ENCODE peak calls at places on chromosomes 16 and 17, in six cellular contexts. One of them, this sample, is unnamed.

GRCh38 chr17:38707678-38708351 is 2.7 kb downstream of the MLLT6 start:
- DNase-seq in body of pancreas: no peak
- DNase-seq in A549: no peak
- DNase-seq in neural progenitor cell: no peak
- DNase-seq in ovary: no peak
- DNase-seq in astrocyte of the spinal cord: no peak
- DNase-seq in this sample: no peak

GRCh38 chr16:85486256-85486915 is 126.7 kb upstream of the GSE1 start:
- DNase-seq in body of pancreas: peak
- DNase-seq in A549: no peak
- DNase-seq in neural progenitor cell: no peak
- DNase-seq in ovary: no peak
- DNase-seq in astrocyte of the spinal cord: no peak
- DNase-seq in this sample: no peak

GRCh38 chr17:35084987-35085386 is 21.5 kb upstream of the RFFL start:
- DNase-seq in body of pancreas: no peak
- DNase-seq in A549: peak
- DNase-seq in neural progenitor cell: no peak
- DNase-seq in ovary: no peak
- DNase-seq in astrocyte of the spinal cord: peak
- DNase-seq in this sample: peak

GRCh38 chr16:74991593-74992403 is 6.9 kb upstream of the WDR59 start:
- DNase-seq in body of pancreas: peak
- DNase-seq in A549: no peak
- DNase-seq in neural progenitor cell: no peak
- DNase-seq in ovary: no peak
- DNase-seq in astrocyte of the spinal cord: no peak
- DNase-seq in this sample: no peak

GRCh38 chr17:34252138-34252889 is 2.8 kb upstream of the CCL2 start:
- DNase-seq in body of pancreas: peak
- DNase-seq in A549: peak
- DNase-seq in neural progenitor cell: no peak
- DNase-seq in ovary: peak
- DNase-seq in astrocyte of the spinal cord: peak
- DNase-seq in this sample: peak

GRCh38 chr16:22627043-22627442 is 116.4 kb downstream of the NPIPB5 start:
- DNase-seq in body of pancreas: peak
- DNase-seq in A549: no peak
- DNase-seq in neural progenitor cell: no peak
- DNase-seq in ovary: no peak
- DNase-seq in astrocyte of the spinal cord: no peak
- DNase-seq in this sample: no peak

GRCh38 chr16:72172105-72173034 is at the start of gene PMFBP1:
- DNase-seq in body of pancreas: peak
- DNase-seq in A549: peak
- DNase-seq in neural progenitor cell: no peak
- DNase-seq in ovary: no peak
- DNase-seq in astrocyte of the spinal cord: peak
- DNase-seq in this sample: peak

GRCh38 chr16:50459681-50460080 is 88.5 kb upstream of the NKD1 start:
- DNase-seq in body of pancreas: no peak
- DNase-seq in A549: no peak
- DNase-seq in neural progenitor cell: no peak
- DNase-seq in ovary: no peak
- DNase-seq in astrocyte of the spinal cord: no peak
- DNase-seq in this sample: no peak

GRCh38 chr16:81335669-81336068 is 20.9 kb downstream of the GAN start:
- DNase-seq in body of pancreas: no peak
- DNase-seq in A549: no peak
- DNase-seq in neural progenitor cell: no peak
- DNase-seq in ovary: no peak
- DNase-seq in astrocyte of the spinal cord: no peak
- DNase-seq in this sample: no peak

GRCh38 chr16:76653390-76654026 is 376.3 kb downstream of the CNTNAP4 start:
- DNase-seq in body of pancreas: peak
- DNase-seq in A549: peak
- DNase-seq in neural progenitor cell: peak
- DNase-seq in ovary: no peak
- DNase-seq in astrocyte of the spinal cord: peak
- DNase-seq in this sample: peak

GRCh38 chr16:86018487-86018886 is 119.5 kb downstream of the IRF8 start:
- DNase-seq in body of pancreas: no peak
- DNase-seq in A549: no peak
- DNase-seq in neural progenitor cell: no peak
- DNase-seq in ovary: no peak
- DNase-seq in astrocyte of the spinal cord: no peak
- DNase-seq in this sample: no peak

GRCh38 chr17:47829870-47830269 is 1.5 kb downstream of the MRPL10 start:
- DNase-seq in body of pancreas: no peak
- DNase-seq in A549: no peak
- DNase-seq in neural progenitor cell: no peak
- DNase-seq in ovary: no peak
- DNase-seq in astrocyte of the spinal cord: no peak
- DNase-seq in this sample: no peak
- H3K4me3 ChIP-seq in body of pancreas: no peak
- H3K4me3 ChIP-seq in A549: no peak
- H3K4me3 ChIP-seq in neural progenitor cell: no peak
- H3K4me3 ChIP-seq in ovary: no peak
- H3K4me3 ChIP-seq in astrocyte of the spinal cord: no peak
- H3K4me3 ChIP-seq in this sample: no peak

GRCh38 chr17:32909787-32910369 is 18.1 kb upstream of the TMEM98 start:
- DNase-seq in body of pancreas: peak
- DNase-seq in A549: peak
- DNase-seq in neural progenitor cell: peak
- DNase-seq in ovary: peak
- DNase-seq in astrocyte of the spinal cord: peak
- DNase-seq in this sample: peak

GRCh38 chr17:32914181-32914580 is 13.8 kb upstream of the TMEM98 start:
- DNase-seq in body of pancreas: no peak
- DNase-seq in A549: no peak
- DNase-seq in neural progenitor cell: no peak
- DNase-seq in ovary: no peak
- DNase-seq in astrocyte of the spinal cord: no peak
- DNase-seq in this sample: no peak

GRCh38 chr17:32910769-32911168 is 17.2 kb upstream of the TMEM98 start:
- DNase-seq in body of pancreas: no peak
- DNase-seq in A549: no peak
- DNase-seq in neural progenitor cell: no peak
- DNase-seq in ovary: no peak
- DNase-seq in astrocyte of the spinal cord: no peak
- DNase-seq in this sample: no peak

GRCh38 chr17:32913593-32913992 is 14.4 kb upstream of the TMEM98 start:
- DNase-seq in body of pancreas: no peak
- DNase-seq in A549: no peak
- DNase-seq in neural progenitor cell: no peak
- DNase-seq in ovary: no peak
- DNase-seq in astrocyte of the spinal cord: no peak
- DNase-seq in this sample: no peak

DNA sequence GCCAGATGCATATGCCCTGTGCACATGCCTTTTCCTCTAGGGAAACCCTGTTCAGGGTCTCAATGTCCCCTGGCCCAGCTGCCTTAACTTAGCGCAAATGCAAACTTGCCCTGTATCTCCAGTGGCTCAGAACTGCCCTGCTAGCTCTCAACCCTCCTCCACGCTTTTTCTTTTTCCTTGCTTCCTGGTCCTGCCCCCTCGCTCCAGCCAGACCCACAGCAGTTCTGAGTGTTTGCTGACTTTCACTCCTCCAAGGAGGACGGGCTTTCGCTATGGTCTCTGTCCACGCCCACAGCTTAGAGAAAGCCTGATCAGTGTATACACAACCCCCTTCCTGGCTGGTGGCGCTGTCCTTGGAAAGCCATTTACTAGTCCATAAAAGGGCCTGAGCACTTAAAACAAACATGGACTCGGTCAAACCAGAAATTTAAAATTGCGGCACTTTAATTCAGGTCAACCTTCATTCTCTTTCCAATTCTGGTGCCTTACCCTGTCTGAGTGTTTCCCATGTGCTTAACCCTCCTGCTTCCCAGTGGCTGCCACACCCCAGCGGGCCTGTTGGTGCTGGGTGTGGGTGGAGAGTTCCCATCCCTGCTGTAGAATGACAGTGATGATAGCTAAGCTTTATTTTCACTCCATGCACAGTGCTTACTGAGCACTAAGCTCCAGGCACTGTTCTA is 15.6 kb upstream of the TMEM98 start:
- DNase-seq in body of pancreas: peak
- DNase-seq in A549: peak
- DNase-seq in neural progenitor cell: peak
- DNase-seq in ovary: peak
- DNase-seq in astrocyte of the spinal cord: peak
- DNase-seq in this sample: peak
- TF ChIP-seq CTCF in body of pancreas: peak
- TF ChIP-seq CTCF in A549: no peak
- TF ChIP-seq CTCF in neural progenitor cell: no peak
- TF ChIP-seq CTCF in ovary: no peak
- TF ChIP-seq CTCF in astrocyte of the spinal cord: no peak
- TF ChIP-seq CTCF in this sample: no peak

DNA sequence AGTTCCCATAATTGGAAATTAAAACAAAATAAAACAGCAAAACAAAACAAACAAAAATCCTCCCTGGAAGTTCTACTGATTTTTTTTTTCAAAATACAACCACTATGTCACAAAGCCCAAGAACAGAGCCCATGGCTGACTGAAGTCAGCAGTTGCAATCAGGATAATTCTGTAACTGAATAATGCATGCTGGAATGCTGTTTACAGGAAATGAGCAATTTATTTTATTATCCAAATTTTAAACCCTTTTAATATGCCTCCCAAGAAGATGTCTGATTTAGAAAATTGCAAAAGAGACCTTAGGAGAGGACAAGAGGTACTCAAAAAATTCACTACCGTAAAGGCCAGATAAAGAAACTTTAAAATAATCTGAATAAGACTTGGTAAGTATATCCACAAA is 578.2 kb downstream of the TOX3 start:
- DNase-seq in body of pancreas: no peak
- DNase-seq in A549: no peak
- DNase-seq in neural progenitor cell: no peak
- DNase-seq in ovary: no peak
- DNase-seq in astrocyte of the spinal cord: no peak
- DNase-seq in this sample: no peak
- H3K4me3 ChIP-seq in body of pancreas: no peak
- H3K4me3 ChIP-seq in A549: no peak
- H3K4me3 ChIP-seq in neural progenitor cell: no peak
- H3K4me3 ChIP-seq in ovary: no peak
- H3K4me3 ChIP-seq in astrocyte of the spinal cord: no peak
- H3K4me3 ChIP-seq in this sample: no peak

GRCh38 chr17:42227849-42228696 is 33.8 kb upstream of the GHDC start:
- DNase-seq in body of pancreas: no peak
- DNase-seq in A549: no peak
- DNase-seq in neural progenitor cell: no peak
- DNase-seq in ovary: no peak
- DNase-seq in astrocyte of the spinal cord: no peak
- DNase-seq in this sample: no peak

GRCh38 chr17:42224651-42225050 is 30.4 kb upstream of the GHDC start:
- DNase-seq in body of pancreas: no peak
- DNase-seq in A549: no peak
- DNase-seq in neural progenitor cell: no peak
- DNase-seq in ovary: no peak
- DNase-seq in astrocyte of the spinal cord: no peak
- DNase-seq in this sample: no peak

GRCh38 chr17:42221886-42222745 is 27.8 kb upstream of the GHDC start:
- DNase-seq in body of pancreas: peak
- DNase-seq in A549: peak
- DNase-seq in neural progenitor cell: peak
- DNase-seq in ovary: no peak
- DNase-seq in astrocyte of the spinal cord: peak
- DNase-seq in this sample: peak
- TF ChIP-seq CTCF in body of pancreas: peak
- TF ChIP-seq CTCF in A549: peak
- TF ChIP-seq CTCF in neural progenitor cell: peak
- TF ChIP-seq CTCF in ovary: no peak
- TF ChIP-seq CTCF in astrocyte of the spinal cord: peak
- TF ChIP-seq CTCF in this sample: peak

GRCh38 chr17:37557482-37557881 is 51.7 kb downstream of the SYNRG start:
- DNase-seq in body of pancreas: no peak
- DNase-seq in A549: no peak
- DNase-seq in neural progenitor cell: no peak
- DNase-seq in ovary: no peak
- DNase-seq in astrocyte of the spinal cord: no peak
- DNase-seq in this sample: no peak

GRCh38 chr17:37551788-37552187 is 57.4 kb downstream of the SYNRG start:
- DNase-seq in body of pancreas: no peak
- DNase-seq in A549: no peak
- DNase-seq in neural progenitor cell: no peak
- DNase-seq in ovary: no peak
- DNase-seq in astrocyte of the spinal cord: no peak
- DNase-seq in this sample: peak

GRCh38 chr17:37555386-37555785 is 53.8 kb downstream of the SYNRG start:
- DNase-seq in body of pancreas: no peak
- DNase-seq in A549: no peak
- DNase-seq in neural progenitor cell: no peak
- DNase-seq in ovary: no peak
- DNase-seq in astrocyte of the spinal cord: no peak
- DNase-seq in this sample: no peak

GRCh38 chr17:37558299-37558698 is 50.9 kb downstream of the SYNRG start:
- DNase-seq in body of pancreas: no peak
- DNase-seq in A549: no peak
- DNase-seq in neural progenitor cell: no peak
- DNase-seq in ovary: no peak
- DNase-seq in astrocyte of the spinal cord: no peak
- DNase-seq in this sample: no peak

DNA sequence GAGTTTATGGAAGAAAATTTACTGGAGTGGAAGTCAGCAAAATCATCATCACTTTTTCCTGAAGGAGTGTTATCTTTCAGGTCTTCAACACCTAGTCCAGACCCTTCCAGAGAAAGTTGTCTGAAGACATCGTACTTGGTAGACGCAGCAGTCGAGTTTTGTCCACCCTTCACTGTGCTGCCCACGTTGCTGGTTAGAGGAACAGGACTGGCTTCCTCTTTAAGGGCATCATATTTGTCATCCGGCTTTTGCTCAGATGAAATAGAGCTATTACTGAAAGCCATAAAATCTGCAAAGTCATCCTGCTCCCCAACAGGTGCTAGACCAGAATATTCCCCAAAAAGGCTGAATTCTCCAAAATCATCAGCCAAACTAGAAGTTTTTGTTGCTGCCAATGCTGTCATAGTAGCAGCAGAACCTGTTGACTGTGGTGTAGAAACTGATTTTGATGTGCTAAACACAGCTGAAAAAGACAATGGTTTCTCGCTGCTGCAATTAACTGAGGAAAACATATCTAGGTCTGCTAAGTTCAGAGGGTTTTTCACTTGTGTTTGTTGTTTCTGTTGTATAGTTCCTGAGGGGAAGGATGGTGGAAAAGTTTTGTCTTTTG is 55.8 kb downstream of the SYNRG start:
- DNase-seq in body of pancreas: no peak
- DNase-seq in A549: no peak
- DNase-seq in neural progenitor cell: no peak
- DNase-seq in ovary: no peak
- DNase-seq in astrocyte of the spinal cord: no peak
- DNase-seq in this sample: no peak
- H3K4me3 ChIP-seq in body of pancreas: no peak
- H3K4me3 ChIP-seq in A549: no peak
- H3K4me3 ChIP-seq in neural progenitor cell: no peak
- H3K4me3 ChIP-seq in ovary: no peak
- H3K4me3 ChIP-seq in astrocyte of the spinal cord: no peak
- H3K4me3 ChIP-seq in this sample: no peak

GRCh38 chr17:8572767-8573166 is 57.8 kb downstream of the MYH10 start:
- DNase-seq in body of pancreas: no peak
- DNase-seq in A549: no peak
- DNase-seq in neural progenitor cell: no peak
- DNase-seq in ovary: no peak
- DNase-seq in astrocyte of the spinal cord: no peak
- DNase-seq in this sample: peak
- TF ChIP-seq CTCF in body of pancreas: peak
- TF ChIP-seq CTCF in A549: peak
- TF ChIP-seq CTCF in neural progenitor cell: no peak
- TF ChIP-seq CTCF in ovary: no peak
- TF ChIP-seq CTCF in astrocyte of the spinal cord: peak
- TF ChIP-seq CTCF in this sample: peak

This sample was measured in epithelial cell of esophagus.